ENCODE peak calls at places on chromosomes 13 and 19, in five cellular contexts. L is T-helper 1 cell; C is M059J; S is cardiac fibroblast; U is activated CD8-positive, alpha-beta memory T cell treated with anti-CD3 and anti-CD28 coated beads for 1 hour. G is an unnamed sample.

GRCh38 chr19:18254546-18255500 is 19.4 kb downstream of the IQCN start:
- DNase-seq in C (no peak), S (no peak), U (no peak), L (no peak), G (no peak)

GRCh38 chr13:62846302-62846701 is 1430.7 kb upstream of the PCDH20 start:
- DNase-seq in S (no peak), L (no peak), C (no peak), U (no peak), G (no peak)

GRCh38 chr13:96821971-96822370 is 172.3 kb downstream of the OXGR1 start:
- DNase-seq in S (no peak), C (no peak), L (no peak), U (no peak), G (no peak)

GRCh38 chr13:26785845-26786630 is 25.5 kb upstream of the GPR12 start:
- DNase-seq in U (peak; percentile 14), S (peak; percentile 4), L (peak; percentile 25), C (peak; percentile 30), G (no peak)

GRCh38 chr19:55392820-55393219 is 7.1 kb downstream of the RPL28 start:
- DNase-seq in U (no peak), C (no peak), L (no peak), S (no peak), G (no peak)

GRCh38 chr19:7788178-7788932 is 25.3 kb downstream of the CLEC4M start:
- DNase-seq in L (no peak), U (no peak), S (no peak), C (no peak), G (no peak)

GRCh38 chr19:21970466-21970865 is 40.3 kb downstream of the ZNF208 start:
- DNase-seq in S (no peak), C (no peak), U (no peak), L (no peak), G (no peak)

GRCh38 chr13:111514646-111515617 is 194.5 kb downstream of the TEX29 start:
- DNase-seq in C (no peak), U (no peak), S (no peak), L (no peak), G (no peak)

GRCh38 chr13:101415358-101416174 is 742 bp downstream of the NALCN start:
- DNase-seq in L (peak; percentile 12), U (no peak), S (no peak), C (no peak), G (no peak)

GRCh38 chr13:111313911-111314425 is 6.5 kb upstream of the TEX29 start:
- DNase-seq in L (no peak), C (no peak), U (no peak), S (no peak), G (no peak)

GRCh38 chr19:50723069-50723468 is at the start of gene CLEC11A:
- DNase-seq in C (peak; percentile 40), S (peak; percentile 84), U (no peak), L (no peak), G (no peak)

GRCh38 chr19:35085947-35086346 is 29.7 kb upstream of the FXYD3 start:
- DNase-seq in L (no peak), C (no peak), S (no peak), U (no peak), G (no peak)

GRCh38 chr13:104875008-104875762 is 1660.3 kb downstream of the EFNB2 start:
- DNase-seq in C (no peak), L (no peak), U (no peak), S (no peak), G (no peak)

GRCh38 chr13:28387740-28388501 is 107.0 kb downstream of the FLT1 start:
- DNase-seq in U (no peak), L (no peak), C (no peak), S (no peak), G (no peak)

GRCh38 chr19:6098574-6098973 is 11.7 kb downstream of the RFX2 start:
- DNase-seq in C (no peak), S (no peak), U (no peak), L (no peak), G (no peak)

GRCh38 chr13:49341941-49342340 is 94.2 kb downstream of the CDADC1 start:
- DNase-seq in L (no peak), S (no peak), U (no peak), C (no peak), G (no peak)

GRCh38 chr19:1220452-1221037 is 15.0 kb downstream of the STK11 start:
- DNase-seq in S (no peak), C (no peak), U (no peak), L (no peak), G (no peak)

GRCh38 chr19:12555456-12555930 is 4.2 kb upstream of the ZNF564 start:
- DNase-seq in S (no peak), L (no peak), U (no peak), C (no peak), G (no peak)

GRCh38 chr19:7492142-7493055 is 3.6 kb upstream of the PEX11G start:
- DNase-seq in L (no peak), U (no peak), S (peak; percentile 56), C (peak; percentile 87), G (no peak)

GRCh38 chr13:96346846-96347367 is 257.0 kb downstream of the HS6ST3 start:
- DNase-seq in U (no peak), L (no peak), S (no peak), C (no peak), G (no peak)

GRCh38 chr19:19459707-19460251 is 54.3 kb downstream of the GATAD2A start:
- DNase-seq in C (peak; percentile 74), S (peak; percentile 56), U (peak; percentile 45), L (peak; percentile 54), G (no peak)

GRCh38 chr13:31538067-31539042 is 201.0 kb upstream of the RXFP2 start:
- DNase-seq in U (no peak), L (no peak), S (peak; percentile 68), C (peak; percentile 36), G (no peak)

GRCh38 chr19:31312004-31312403 is 37.2 kb downstream of the TSHZ3 start:
- DNase-seq in L (no peak), U (no peak), S (peak; percentile 88), C (peak; percentile 43), G (no peak)

GRCh38 chr19:37014456-37014855 is 63.8 kb upstream of the ZNF420 start:
- DNase-seq in U (no peak), S (no peak), L (no peak), C (no peak), G (no peak)

GRCh38 chr19:7868326-7868670 is 5.9 kb downstream of the PRR36 start:
- DNase-seq in U (no peak), C (no peak), S (no peak), L (no peak), G (no peak)